ENCODE peak calls at places on chromosome 22, in eight cellular contexts. One of them, this sample, is unnamed.

GRCh38 chr22:27642104-27642800 is 159.3 kb downstream of the MN1 start:
- DNase-seq in EH: no peak
- DNase-seq in endothelial cell: no peak
- DNase-seq in RCC 7860: no peak
- DNase-seq in HEK293T: no peak
- DNase-seq in AG09319: no peak
- DNase-seq in DMS53: no peak
- DNase-seq in choroid plexus epithelial cell: no peak
- DNase-seq in this sample: no peak

GRCh38 chr22:30420401-30421178 is 5.0 kb upstream of the MTFP1 start:
- DNase-seq in EH: peak
- DNase-seq in DMS53: no peak
- DNase-seq in choroid plexus epithelial cell: peak
- DNase-seq in RCC 7860: peak
- DNase-seq in AG09319: peak
- DNase-seq in endothelial cell: no peak
- DNase-seq in HEK293T: no peak
- DNase-seq in this sample: no peak

GRCh38 chr22:21000215-21000986 is 1.5 kb downstream of the THAP7 start:
- DNase-seq in EH: no peak
- DNase-seq in HEK293T: no peak
- DNase-seq in AG09319: no peak
- DNase-seq in RCC 7860: no peak
- DNase-seq in choroid plexus epithelial cell: peak
- DNase-seq in DMS53: peak
- DNase-seq in endothelial cell: no peak
- DNase-seq in this sample: no peak

GRCh38 chr22:48199667-48200066 is 1437.2 kb downstream of the TBC1D22A start:
- DNase-seq in DMS53: no peak
- DNase-seq in AG09319: no peak
- DNase-seq in endothelial cell: no peak
- DNase-seq in choroid plexus epithelial cell: no peak
- DNase-seq in RCC 7860: no peak
- DNase-seq in HEK293T: no peak
- DNase-seq in EH: no peak
- DNase-seq in this sample: no peak

GRCh38 chr22:43320943-43321900 is 21.9 kb downstream of the SCUBE1 start:
- DNase-seq in choroid plexus epithelial cell: no peak
- DNase-seq in EH: no peak
- DNase-seq in HEK293T: no peak
- DNase-seq in DMS53: no peak
- DNase-seq in endothelial cell: no peak
- DNase-seq in RCC 7860: no peak
- DNase-seq in AG09319: no peak
- DNase-seq in this sample: no peak

GRCh38 chr22:44698531-44699421 is 3.2 kb upstream of the PRR5 start:
- DNase-seq in RCC 7860: peak
- DNase-seq in AG09319: peak
- DNase-seq in endothelial cell: no peak
- DNase-seq in HEK293T: no peak
- DNase-seq in DMS53: no peak
- DNase-seq in EH: peak
- DNase-seq in choroid plexus epithelial cell: peak
- DNase-seq in this sample: no peak

GRCh38 chr22:41524809-41525449 is 19.3 kb downstream of the POLR3H start:
- DNase-seq in EH: no peak
- DNase-seq in DMS53: no peak
- DNase-seq in endothelial cell: no peak
- DNase-seq in HEK293T: no peak
- DNase-seq in RCC 7860: no peak
- DNase-seq in AG09319: no peak
- DNase-seq in choroid plexus epithelial cell: peak
- DNase-seq in this sample: no peak

GRCh38 chr22:26139320-26139719 is 29.9 kb upstream of the SEZ6L start:
- DNase-seq in AG09319: no peak
- DNase-seq in endothelial cell: no peak
- DNase-seq in DMS53: no peak
- DNase-seq in RCC 7860: no peak
- DNase-seq in HEK293T: no peak
- DNase-seq in EH: no peak
- DNase-seq in choroid plexus epithelial cell: no peak
- DNase-seq in this sample: no peak

GRCh38 chr22:49955581-49956417 is 4.8 kb upstream of the PIM3 start:
- DNase-seq in DMS53: no peak
- DNase-seq in HEK293T: no peak
- DNase-seq in endothelial cell: no peak
- DNase-seq in RCC 7860: no peak
- DNase-seq in choroid plexus epithelial cell: no peak
- DNase-seq in EH: no peak
- DNase-seq in AG09319: no peak
- DNase-seq in this sample: no peak

GRCh38 chr22:49964136-49964492 is 3.5 kb downstream of the PIM3 start:
- DNase-seq in AG09319: no peak
- DNase-seq in HEK293T: no peak
- DNase-seq in RCC 7860: no peak
- DNase-seq in choroid plexus epithelial cell: no peak
- DNase-seq in EH: no peak
- DNase-seq in endothelial cell: no peak
- DNase-seq in DMS53: no peak
- DNase-seq in this sample: no peak

GRCh38 chr22:24417901-24418641 is 9.3 kb upstream of the ADORA2A start:
- DNase-seq in DMS53: peak
- DNase-seq in AG09319: no peak
- DNase-seq in choroid plexus epithelial cell: no peak
- DNase-seq in RCC 7860: no peak
- DNase-seq in HEK293T: no peak
- DNase-seq in endothelial cell: no peak
- DNase-seq in EH: no peak
- DNase-seq in this sample: no peak

GRCh38 chr22:48741540-48741939 is 1086.1 kb downstream of the BRD1 start:
- DNase-seq in choroid plexus epithelial cell: no peak
- DNase-seq in AG09319: no peak
- DNase-seq in DMS53: no peak
- DNase-seq in RCC 7860: no peak
- DNase-seq in EH: no peak
- DNase-seq in HEK293T: no peak
- DNase-seq in endothelial cell: no peak
- DNase-seq in this sample: no peak

GRCh38 chr22:48494968-48495750 is 1332.5 kb downstream of the BRD1 start:
- DNase-seq in endothelial cell: no peak
- DNase-seq in HEK293T: no peak
- DNase-seq in EH: no peak
- DNase-seq in choroid plexus epithelial cell: no peak
- DNase-seq in AG09319: no peak
- DNase-seq in DMS53: no peak
- DNase-seq in RCC 7860: no peak
- DNase-seq in this sample: no peak

GRCh38 chr22:50326959-50327710 is at the start of gene DENND6B:
- DNase-seq in DMS53: peak
- DNase-seq in EH: peak
- DNase-seq in HEK293T: peak
- DNase-seq in endothelial cell: peak
- DNase-seq in AG09319: peak
- DNase-seq in RCC 7860: peak
- DNase-seq in choroid plexus epithelial cell: peak
- DNase-seq in this sample: peak

GRCh38 chr22:36206255-36206654 is 4.6 kb upstream of the APOL4 start:
- DNase-seq in HEK293T: no peak
- DNase-seq in choroid plexus epithelial cell: no peak
- DNase-seq in EH: no peak
- DNase-seq in AG09319: no peak
- DNase-seq in RCC 7860: no peak
- DNase-seq in DMS53: no peak
- DNase-seq in endothelial cell: no peak
- DNase-seq in this sample: no peak

GRCh38 chr22:39524089-39524752 is 3.9 kb downstream of the ATF4 start:
- DNase-seq in endothelial cell: no peak
- DNase-seq in RCC 7860: no peak
- DNase-seq in AG09319: no peak
- DNase-seq in HEK293T: no peak
- DNase-seq in EH: peak
- DNase-seq in choroid plexus epithelial cell: no peak
- DNase-seq in DMS53: peak
- DNase-seq in this sample: no peak

GRCh38 chr22:49712195-49712791 is 115.4 kb downstream of the BRD1 start:
- DNase-seq in AG09319: no peak
- DNase-seq in HEK293T: peak
- DNase-seq in DMS53: no peak
- DNase-seq in EH: no peak
- DNase-seq in RCC 7860: no peak
- DNase-seq in choroid plexus epithelial cell: no peak
- DNase-seq in endothelial cell: peak
- DNase-seq in this sample: no peak

GRCh38 chr22:22812031-22812905 is 75.3 kb upstream of the IGLL5 start:
- DNase-seq in EH: no peak
- DNase-seq in choroid plexus epithelial cell: no peak
- DNase-seq in DMS53: no peak
- DNase-seq in RCC 7860: no peak
- DNase-seq in AG09319: no peak
- DNase-seq in endothelial cell: no peak
- DNase-seq in HEK293T: no peak
- DNase-seq in this sample: no peak

GRCh38 chr22:48499456-48500425 is 1327.9 kb downstream of the BRD1 start:
- DNase-seq in EH: no peak
- DNase-seq in choroid plexus epithelial cell: no peak
- DNase-seq in endothelial cell: no peak
- DNase-seq in AG09319: no peak
- DNase-seq in HEK293T: no peak
- DNase-seq in DMS53: no peak
- DNase-seq in RCC 7860: no peak
- DNase-seq in this sample: no peak

GRCh38 chr22:46064966-46065666 is 85.2 kb upstream of the PPARA start:
- DNase-seq in DMS53: no peak
- DNase-seq in HEK293T: no peak
- DNase-seq in endothelial cell: no peak
- DNase-seq in AG09319: no peak
- DNase-seq in choroid plexus epithelial cell: no peak
- DNase-seq in RCC 7860: no peak
- DNase-seq in EH: peak
- DNase-seq in this sample: no peak

GRCh38 chr22:44392446-44392921 is 79.7 kb upstream of the SHISAL1 start:
- DNase-seq in AG09319: no peak
- DNase-seq in DMS53: no peak
- DNase-seq in choroid plexus epithelial cell: no peak
- DNase-seq in endothelial cell: no peak
- DNase-seq in RCC 7860: no peak
- DNase-seq in HEK293T: no peak
- DNase-seq in EH: no peak
- DNase-seq in this sample: no peak

GRCh38 chr22:20238567-20239062 is 29.5 kb downstream of the RTN4R start:
- DNase-seq in HEK293T: peak
- DNase-seq in endothelial cell: peak
- DNase-seq in DMS53: peak
- DNase-seq in RCC 7860: peak
- DNase-seq in choroid plexus epithelial cell: peak
- DNase-seq in AG09319: no peak
- DNase-seq in EH: peak
- DNase-seq in this sample: peak

GRCh38 chr22:36221799-36222751 is 17.3 kb downstream of the APOL2 start:
- DNase-seq in DMS53: peak
- DNase-seq in choroid plexus epithelial cell: peak
- DNase-seq in EH: peak
- DNase-seq in endothelial cell: peak
- DNase-seq in HEK293T: peak
- DNase-seq in AG09319: no peak
- DNase-seq in RCC 7860: no peak
- DNase-seq in this sample: peak

GRCh38 chr22:18965526-18966421 is 29.7 kb upstream of the PRODH start:
- DNase-seq in DMS53: no peak
- DNase-seq in RCC 7860: no peak
- DNase-seq in choroid plexus epithelial cell: no peak
- DNase-seq in HEK293T: no peak
- DNase-seq in AG09319: no peak
- DNase-seq in endothelial cell: no peak
- DNase-seq in EH: no peak
- DNase-seq in this sample: no peak

GRCh38 chr22:42174062-42174461 is 43.5 kb upstream of the CYP2D6 start:
- DNase-seq in RCC 7860: no peak
- DNase-seq in endothelial cell: no peak
- DNase-seq in EH: peak
- DNase-seq in HEK293T: no peak
- DNase-seq in AG09319: no peak
- DNase-seq in choroid plexus epithelial cell: peak
- DNase-seq in DMS53: no peak
- DNase-seq in this sample: no peak

GRCh38 chr22:25563757-25564319 is 637 bp upstream of the GRK3 start:
- DNase-seq in DMS53: peak
- DNase-seq in AG09319: no peak
- DNase-seq in RCC 7860: no peak
- DNase-seq in HEK293T: no peak
- DNase-seq in endothelial cell: no peak
- DNase-seq in EH: no peak
- DNase-seq in choroid plexus epithelial cell: peak
- DNase-seq in this sample: peak

GRCh38 chr22:27212617-27213177 is 555.3 kb downstream of the MIAT start:
- DNase-seq in choroid plexus epithelial cell: peak
- DNase-seq in DMS53: peak
- DNase-seq in AG09319: peak
- DNase-seq in EH: peak
- DNase-seq in HEK293T: peak
- DNase-seq in RCC 7860: peak
- DNase-seq in endothelial cell: peak
- DNase-seq in this sample: no peak

GRCh38 chr22:33919591-33920501 is at the start of gene LARGE1:
- DNase-seq in EH: peak
- DNase-seq in DMS53: peak
- DNase-seq in HEK293T: peak
- DNase-seq in AG09319: no peak
- DNase-seq in RCC 7860: no peak
- DNase-seq in endothelial cell: peak
- DNase-seq in choroid plexus epithelial cell: peak
- DNase-seq in this sample: no peak

GRCh38 chr22:42814215-42814614 is 42.9 kb downstream of the ARFGAP3 start:
- DNase-seq in AG09319: no peak
- DNase-seq in RCC 7860: no peak
- DNase-seq in DMS53: peak
- DNase-seq in HEK293T: no peak
- DNase-seq in choroid plexus epithelial cell: peak
- DNase-seq in endothelial cell: no peak
- DNase-seq in EH: no peak
- DNase-seq in this sample: no peak

GRCh38 chr22:50576070-50576469 is 2.2 kb downstream of the CPT1B start:
- DNase-seq in HEK293T: peak
- DNase-seq in DMS53: peak
- DNase-seq in AG09319: no peak
- DNase-seq in endothelial cell: peak
- DNase-seq in RCC 7860: peak
- DNase-seq in choroid plexus epithelial cell: peak
- DNase-seq in EH: peak
- DNase-seq in this sample: no peak

GRCh38 chr22:36467946-36468345 is 13.5 kb downstream of the TXN2 start:
- DNase-seq in choroid plexus epithelial cell: peak
- DNase-seq in DMS53: no peak
- DNase-seq in endothelial cell: no peak
- DNase-seq in EH: peak
- DNase-seq in RCC 7860: peak
- DNase-seq in HEK293T: no peak
- DNase-seq in AG09319: peak
- DNase-seq in this sample: peak

GRCh38 chr22:48511211-48511610 is 1316.5 kb downstream of the BRD1 start:
- DNase-seq in EH: no peak
- DNase-seq in choroid plexus epithelial cell: no peak
- DNase-seq in DMS53: no peak
- DNase-seq in AG09319: no peak
- DNase-seq in HEK293T: no peak
- DNase-seq in RCC 7860: no peak
- DNase-seq in endothelial cell: no peak
- DNase-seq in this sample: no peak

GRCh38 chr22:47386812-47387510 is 624.5 kb downstream of the TBC1D22A start:
- DNase-seq in HEK293T: no peak
- DNase-seq in choroid plexus epithelial cell: no peak
- DNase-seq in RCC 7860: no peak
- DNase-seq in AG09319: no peak
- DNase-seq in endothelial cell: no peak
- DNase-seq in EH: no peak
- DNase-seq in DMS53: no peak
- DNase-seq in this sample: no peak

GRCh38 chr22:19523240-19524169 is 705 bp downstream of the CLDN5 start:
- DNase-seq in EH: peak
- DNase-seq in endothelial cell: peak
- DNase-seq in HEK293T: no peak
- DNase-seq in choroid plexus epithelial cell: peak
- DNase-seq in AG09319: no peak
- DNase-seq in RCC 7860: no peak
- DNase-seq in DMS53: peak
- DNase-seq in this sample: peak

This sample was measured in AML-193.